ENCODE peak calls at places on chromosomes 3 and 15, in five cellular contexts. One of them, this sample, is unnamed.

GRCh38 chr3:112084980-112085697 is 1.1 kb upstream of the C3orf52 start:
- DNase-seq in K562: no peak
- DNase-seq in SK-N-SH: no peak
- DNase-seq in GM12878: no peak
- DNase-seq in H1: no peak
- DNase-seq in this sample: no peak

GRCh38 chr3:173003471-173003870 is 137.6 kb downstream of the SPATA16 start:
- DNase-seq in K562: no peak
- DNase-seq in SK-N-SH: no peak
- DNase-seq in GM12878: no peak
- DNase-seq in H1: no peak
- DNase-seq in this sample: no peak

GRCh38 chr3:86814321-86814720 is 176.6 kb downstream of the VGLL3 start:
- DNase-seq in K562: no peak
- DNase-seq in SK-N-SH: no peak
- DNase-seq in GM12878: no peak
- DNase-seq in H1: no peak
- DNase-seq in this sample: no peak

GRCh38 chr15:73688455-73688854 is 4.3 kb downstream of the CD276 start:
- DNase-seq in K562: no peak
- DNase-seq in SK-N-SH: peak
- DNase-seq in GM12878: no peak
- DNase-seq in H1: no peak
- DNase-seq in this sample: no peak

GRCh38 chr15:86493884-86494283 is 414.2 kb downstream of the AGBL1 start:
- DNase-seq in K562: no peak
- DNase-seq in SK-N-SH: no peak
- DNase-seq in GM12878: no peak
- DNase-seq in H1: no peak
- DNase-seq in this sample: no peak

GRCh38 chr3:165885558-165886270 is 48.5 kb upstream of the BCHE start:
- DNase-seq in K562: no peak
- DNase-seq in SK-N-SH: no peak
- DNase-seq in GM12878: no peak
- DNase-seq in H1: no peak
- DNase-seq in this sample: no peak

GRCh38 chr3:149706905-149707304 is 45.4 kb downstream of the COMMD2 start:
- DNase-seq in K562: no peak
- DNase-seq in SK-N-SH: no peak
- DNase-seq in GM12878: no peak
- DNase-seq in H1: no peak
- DNase-seq in this sample: no peak

GRCh38 chr3:171219258-171219657 is 192.7 kb upstream of the SLC2A2 start:
- DNase-seq in K562: no peak
- DNase-seq in SK-N-SH: no peak
- DNase-seq in GM12878: no peak
- DNase-seq in H1: no peak
- DNase-seq in this sample: no peak

GRCh38 chr3:100261481-100261903 is 700 bp downstream of the TBC1D23 start:
- DNase-seq in K562: no peak
- DNase-seq in SK-N-SH: no peak
- DNase-seq in GM12878: no peak
- DNase-seq in H1: no peak
- DNase-seq in this sample: no peak

GRCh38 chr15:58064119-58065010 is 1.1 kb downstream of the ALDH1A2 start:
- DNase-seq in K562: no peak
- DNase-seq in SK-N-SH: no peak
- DNase-seq in GM12878: no peak
- DNase-seq in H1: no peak
- DNase-seq in this sample: no peak

GRCh38 chr15:100120111-100120510 is 221.7 kb downstream of the ADAMTS17 start:
- DNase-seq in K562: no peak
- DNase-seq in SK-N-SH: no peak
- DNase-seq in GM12878: no peak
- DNase-seq in H1: no peak
- DNase-seq in this sample: peak

GRCh38 chr3:139309880-139310279 is 33.9 kb upstream of the MRPS22 start:
- DNase-seq in K562: peak
- DNase-seq in SK-N-SH: no peak
- DNase-seq in GM12878: no peak
- DNase-seq in H1: no peak
- DNase-seq in this sample: no peak

GRCh38 chr15:99232740-99233139 is 16.6 kb downstream of the TTC23 start:
- DNase-seq in K562: no peak
- DNase-seq in SK-N-SH: no peak
- DNase-seq in GM12878: no peak
- DNase-seq in H1: no peak
- DNase-seq in this sample: no peak

GRCh38 chr3:94159062-94159726 is 96.3 kb downstream of the NSUN3 start:
- DNase-seq in K562: no peak
- DNase-seq in SK-N-SH: no peak
- DNase-seq in GM12878: no peak
- DNase-seq in H1: no peak
- DNase-seq in this sample: no peak

GRCh38 chr15:33910741-33911140 is 57.6 kb upstream of the CHRM5 start:
- DNase-seq in K562: no peak
- DNase-seq in SK-N-SH: no peak
- DNase-seq in GM12878: no peak
- DNase-seq in H1: no peak
- DNase-seq in this sample: no peak

GRCh38 chr15:31357148-31357547 is 30.5 kb downstream of the KLF13 start:
- DNase-seq in K562: no peak
- DNase-seq in SK-N-SH: no peak
- DNase-seq in GM12878: no peak
- DNase-seq in H1: no peak
- DNase-seq in this sample: peak

GRCh38 chr3:12681586-12682371 is 17.9 kb upstream of the RAF1 start:
- DNase-seq in K562: no peak
- DNase-seq in SK-N-SH: no peak
- DNase-seq in GM12878: no peak
- DNase-seq in H1: no peak
- DNase-seq in this sample: peak

GRCh38 chr3:179108091-179108490 is 36.5 kb upstream of the ZMAT3 start:
- DNase-seq in K562: no peak
- DNase-seq in SK-N-SH: no peak
- DNase-seq in GM12878: no peak
- DNase-seq in H1: no peak
- DNase-seq in this sample: no peak

GRCh38 chr3:127535106-127535785 is 55.3 kb downstream of the TPRA1 start:
- DNase-seq in K562: no peak
- DNase-seq in SK-N-SH: no peak
- DNase-seq in GM12878: no peak
- DNase-seq in H1: no peak
- DNase-seq in this sample: no peak

GRCh38 chr15:70722266-70723123 is 40.9 kb downstream of the UACA start:
- DNase-seq in K562: peak
- DNase-seq in SK-N-SH: peak
- DNase-seq in GM12878: no peak
- DNase-seq in H1: no peak
- DNase-seq in this sample: no peak

GRCh38 chr15:41013698-41014414 is 60.6 kb downstream of the CHAC1 start:
- DNase-seq in K562: no peak
- DNase-seq in SK-N-SH: no peak
- DNase-seq in GM12878: peak
- DNase-seq in H1: no peak
- DNase-seq in this sample: peak

GRCh38 chr3:111917300-111917699 is 58.2 kb downstream of the PHLDB2 start:
- DNase-seq in K562: no peak
- DNase-seq in SK-N-SH: no peak
- DNase-seq in GM12878: no peak
- DNase-seq in H1: no peak
- DNase-seq in this sample: no peak

GRCh38 chr3:35659808-35660207 is 20.5 kb downstream of the ARPP21 start:
- DNase-seq in K562: no peak
- DNase-seq in SK-N-SH: no peak
- DNase-seq in GM12878: no peak
- DNase-seq in H1: no peak
- DNase-seq in this sample: no peak

GRCh38 chr3:159252772-159253384 is 451.0 kb downstream of the MFSD1 start:
- DNase-seq in K562: peak
- DNase-seq in SK-N-SH: peak
- DNase-seq in GM12878: peak
- DNase-seq in H1: no peak
- DNase-seq in this sample: peak

GRCh38 chr3:172307143-172307560 is 141.1 kb downstream of the GHSR start:
- DNase-seq in K562: peak
- DNase-seq in SK-N-SH: peak
- DNase-seq in GM12878: no peak
- DNase-seq in H1: no peak
- DNase-seq in this sample: no peak

GRCh38 chr15:40744810-40745152 is 10.3 kb downstream of the RMDN3 start:
- DNase-seq in K562: no peak
- DNase-seq in SK-N-SH: no peak
- DNase-seq in GM12878: no peak
- DNase-seq in H1: no peak
- DNase-seq in this sample: no peak

GRCh38 chr3:153291052-153291689 is 129.1 kb downstream of the RAP2B start:
- DNase-seq in K562: peak
- DNase-seq in SK-N-SH: peak
- DNase-seq in GM12878: no peak
- DNase-seq in H1: no peak
- DNase-seq in this sample: peak

DNA sequence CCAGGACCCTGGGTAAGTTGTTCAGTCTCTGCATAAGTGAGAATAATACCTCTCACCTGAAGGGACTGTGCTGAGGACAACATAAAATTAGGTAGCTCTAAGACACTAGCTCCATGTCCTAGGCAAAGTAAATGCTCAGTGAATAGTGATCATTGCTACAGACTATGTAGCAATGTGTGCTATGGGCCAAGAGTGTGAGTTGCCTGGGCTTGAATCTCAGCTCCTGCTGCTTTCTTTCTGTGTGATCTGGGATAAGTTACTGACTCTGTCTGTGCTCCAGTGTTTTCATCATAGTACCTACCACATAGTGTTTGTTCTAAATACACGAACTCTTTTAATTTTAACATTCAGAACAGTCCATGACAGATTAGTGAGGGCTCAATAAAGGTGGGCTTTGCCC is 81.1 kb upstream of the MFGE8 start:
- DNase-seq in K562: no peak
- DNase-seq in SK-N-SH: no peak
- DNase-seq in GM12878: no peak
- DNase-seq in H1: no peak
- DNase-seq in this sample: no peak
- TF ChIP-seq GABPA in K562: no peak
- TF ChIP-seq GABPA in SK-N-SH: no peak
- TF ChIP-seq GABPA in GM12878: no peak
- TF ChIP-seq GABPA in H1: no peak
- TF ChIP-seq GABPA in this sample: no peak

GRCh38 chr3:31953091-31953490 is 28.0 kb downstream of the OSBPL10 start:
- DNase-seq in K562: no peak
- DNase-seq in SK-N-SH: no peak
- DNase-seq in GM12878: no peak
- DNase-seq in H1: no peak
- DNase-seq in this sample: no peak

GRCh38 chr3:31957106-31957505 is 24.0 kb downstream of the OSBPL10 start:
- DNase-seq in K562: no peak
- DNase-seq in SK-N-SH: no peak
- DNase-seq in GM12878: no peak
- DNase-seq in H1: peak
- DNase-seq in this sample: no peak

GRCh38 chr3:31958721-31959152 is 22.3 kb downstream of the OSBPL10 start:
- DNase-seq in K562: no peak
- DNase-seq in SK-N-SH: peak
- DNase-seq in GM12878: no peak
- DNase-seq in H1: peak
- DNase-seq in this sample: no peak

GRCh38 chr3:31953636-31954035 is 27.4 kb downstream of the OSBPL10 start:
- DNase-seq in K562: no peak
- DNase-seq in SK-N-SH: no peak
- DNase-seq in GM12878: no peak
- DNase-seq in H1: no peak
- DNase-seq in this sample: no peak

DNA sequence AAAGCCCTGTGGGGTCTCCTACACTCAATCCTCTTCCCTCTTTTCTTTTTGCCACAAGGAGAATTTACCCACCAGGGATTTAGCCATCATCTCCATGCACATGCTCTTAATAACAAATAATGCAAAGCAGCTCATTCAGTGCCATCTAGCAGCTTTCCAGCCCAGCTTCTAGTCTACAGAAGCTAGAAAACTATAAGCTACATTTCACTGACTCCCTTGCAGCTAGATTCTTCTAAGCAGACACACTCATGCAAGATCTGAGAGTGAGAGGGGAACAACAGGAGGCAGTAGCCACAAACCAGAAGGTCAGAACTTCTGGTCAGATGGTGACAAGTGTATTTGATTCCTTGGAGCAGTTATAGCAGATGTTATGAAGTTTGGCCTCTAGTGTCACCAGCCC is 25.5 kb downstream of the OSBPL10 start:
- DNase-seq in K562: no peak
- DNase-seq in SK-N-SH: no peak
- DNase-seq in GM12878: no peak
- DNase-seq in H1: peak
- DNase-seq in this sample: no peak
- TF ChIP-seq GABPA in K562: no peak
- TF ChIP-seq GABPA in SK-N-SH: no peak
- TF ChIP-seq GABPA in GM12878: no peak
- TF ChIP-seq GABPA in H1: no peak
- TF ChIP-seq GABPA in this sample: no peak

DNA sequence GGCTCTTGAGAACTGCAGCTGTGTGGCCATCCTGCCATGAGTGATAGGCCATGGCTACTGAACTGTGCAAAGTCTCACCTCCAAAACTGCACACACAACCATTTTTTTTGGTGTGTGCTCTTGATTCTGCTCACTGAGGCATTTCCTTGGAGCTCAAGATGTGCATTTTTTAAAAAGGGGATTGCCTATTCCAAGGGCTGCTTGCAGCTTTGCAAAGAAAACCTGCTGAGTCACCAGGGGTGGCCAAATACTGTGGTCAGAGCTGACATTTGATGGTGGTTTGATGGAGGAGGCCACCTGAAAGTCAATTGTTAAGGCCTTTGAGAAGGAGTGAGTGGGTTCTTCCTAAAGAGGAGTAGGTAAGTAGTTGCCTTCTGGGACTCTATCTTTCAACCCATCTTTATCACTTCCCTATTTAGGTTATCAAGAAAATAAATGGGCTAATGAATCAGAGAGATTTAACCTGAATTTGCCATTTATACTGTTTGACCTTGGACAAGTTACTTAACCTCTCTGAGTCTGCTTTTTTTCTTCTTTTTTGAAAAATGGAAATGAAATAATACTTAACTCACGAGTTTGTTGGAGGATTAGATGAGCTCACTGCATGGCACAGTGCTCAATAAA is 87.9 kb downstream of the CHST2 start:
- DNase-seq in K562: peak
- DNase-seq in SK-N-SH: no peak
- DNase-seq in GM12878: peak
- DNase-seq in H1: no peak
- DNase-seq in this sample: peak
- TF ChIP-seq GABPA in K562: no peak
- TF ChIP-seq GABPA in SK-N-SH: no peak
- TF ChIP-seq GABPA in GM12878: no peak
- TF ChIP-seq GABPA in H1: no peak
- TF ChIP-seq GABPA in this sample: no peak

DNA sequence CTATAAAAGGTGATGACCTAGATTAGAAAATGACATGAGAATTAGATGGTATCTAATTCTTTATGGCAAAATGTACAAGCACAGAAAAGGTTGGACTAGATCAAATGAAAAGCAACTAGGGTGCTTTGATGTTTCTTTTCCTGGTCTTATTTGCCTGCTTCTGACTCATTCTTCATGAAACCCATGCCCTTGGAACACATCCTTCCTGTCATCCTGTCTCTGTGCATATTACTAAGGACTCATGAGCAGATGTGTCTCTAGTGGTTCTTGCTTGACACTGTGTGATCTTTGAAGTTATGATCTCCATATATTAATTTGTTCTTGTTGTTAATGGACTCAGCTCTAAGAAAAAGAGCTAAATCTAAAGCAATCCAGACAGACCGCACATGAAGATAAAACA is 314.0 kb downstream of the ERC2 start:
- DNase-seq in K562: no peak
- DNase-seq in SK-N-SH: no peak
- DNase-seq in GM12878: no peak
- DNase-seq in H1: no peak
- DNase-seq in this sample: no peak
- TF ChIP-seq GABPA in K562: no peak
- TF ChIP-seq GABPA in SK-N-SH: no peak
- TF ChIP-seq GABPA in GM12878: no peak
- TF ChIP-seq GABPA in H1: no peak
- TF ChIP-seq GABPA in this sample: no peak

This sample was measured in HL-60.